ENCODE peak calls at places on chromosome 6, in four cellular contexts. B, J, M and L are unnamed samples.

GRCh38 chr6:4351857-4352669 is 216.7 kb upstream of the ECI2 start:
- DNase-seq in J (no peak), B (peak; percentile 46), M (peak; percentile 59), L (no peak)

GRCh38 chr6:2507638-2508037 is 243.1 kb downstream of the MYLK4 start:
- DNase-seq in B (no peak), M (no peak), J (no peak), L (no peak)

GRCh38 chr6:7313505-7314165 is 636 bp upstream of the SSR1 start:
- DNase-seq in B (peak; percentile 46), M (no peak), J (peak; percentile 28), L (no peak)

GRCh38 chr6:156933201-156934053 is 156.2 kb downstream of the ARID1B start:
- DNase-seq in B (no peak), J (no peak), M (peak; percentile 58), L (no peak)

GRCh38 chr6:33750244-33750991 is 3.7 kb upstream of the IP6K3 start:
- DNase-seq in B (no peak), M (no peak), J (no peak), L (no peak)

GRCh38 chr6:16132909-16133308 is 4.0 kb downstream of the MYLIP start:
- DNase-seq in J (no peak), M (no peak), B (no peak), L (no peak)

GRCh38 chr6:158697798-158698197 is 47.9 kb downstream of the SYTL3 start:
- DNase-seq in J (no peak), M (no peak), B (no peak), L (no peak)

GRCh38 chr6:157534134-157534871 is 153.3 kb downstream of the ZDHHC14 start:
- DNase-seq in B (no peak), M (no peak), J (no peak), L (no peak)

GRCh38 chr6:44000164-44000842 is 126.9 kb downstream of the MRPL14 start:
- DNase-seq in J (peak; percentile 94), M (peak; percentile 83), B (peak; percentile 14), L (no peak)

GRCh38 chr6:117309069-117309468 is 43.7 kb downstream of the VGLL2 start:
- DNase-seq in J (no peak), B (no peak), M (no peak), L (no peak)

GRCh38 chr6:169620171-169621125 is 81.4 kb downstream of the WDR27 start:
- DNase-seq in B (no peak), M (no peak), J (no peak), L (no peak)

GRCh38 chr6:64459411-64459810 is 823.8 kb downstream of the PHF3 start:
- DNase-seq in M (no peak), J (no peak), B (no peak), L (no peak)

GRCh38 chr6:33925869-33926268 is 122.1 kb upstream of the MLN start:
- DNase-seq in B (no peak), J (no peak), M (no peak), L (no peak)

GRCh38 chr6:12137480-12137879 is 125.4 kb downstream of the HIVEP1 start:
- DNase-seq in B (peak; percentile 28), J (no peak), M (peak; percentile 54), L (no peak)

GRCh38 chr6:143119260-143119659 is 58.6 kb downstream of the AIG1 start:
- DNase-seq in B (no peak), M (no peak), J (no peak), L (no peak)

GRCh38 chr6:46320505-46320904 is 149.7 kb upstream of the ENPP5 start:
- DNase-seq in B (no peak), M (no peak), J (no peak), L (no peak)

GRCh38 chr6:1267057-1267732 is 44.7 kb upstream of the FOXQ1 start:
- DNase-seq in M (no peak), J (no peak), B (no peak), L (no peak)

GRCh38 chr6:9523462-9523861 is 891.4 kb downstream of the TFAP2A start:
- DNase-seq in B (no peak), M (no peak), J (no peak), L (no peak)

GRCh38 chr6:15329154-15329781 is 83.4 kb downstream of the JARID2 start:
- DNase-seq in M (no peak), B (no peak), J (no peak), L (no peak)

GRCh38 chr6:36912583-36912982 is 26.8 kb downstream of the C6orf89 start:
- DNase-seq in B (no peak), M (no peak), J (peak; percentile 90), L (no peak)

GRCh38 chr6:89669002-89669401 is 30.5 kb upstream of the LYRM2 start:
- DNase-seq in J (no peak), B (no peak), M (no peak), L (no peak)

GRCh38 chr6:3085074-3085473 is 16.8 kb downstream of the RIPK1 start:
- DNase-seq in J (no peak), M (no peak), B (no peak), L (no peak)

GRCh38 chr6:22880686-22881433 is 311.5 kb downstream of the HDGFL1 start:
- DNase-seq in J (no peak), B (no peak), M (no peak), L (no peak)

GRCh38 chr6:108541843-108542795 is 18.6 kb upstream of the FOXO3 start:
- DNase-seq in J (peak; percentile 84), B (peak; percentile 71), M (peak; percentile 67), L (no peak)

GRCh38 chr6:2197177-2197671 is 48.2 kb downstream of the GMDS start:
- DNase-seq in J (no peak), M (no peak), B (no peak), L (no peak)

GRCh38 chr6:72811971-72812421 is 190.1 kb downstream of the KCNQ5 start:
- DNase-seq in J (no peak), B (no peak), M (no peak), L (no peak)

GRCh38 chr6:70673601-70674000 is 5.9 kb downstream of the SMAP1 start:
- DNase-seq in J (no peak), B (no peak), M (no peak), L (no peak)

GRCh38 chr6:73519943-73520687 is 717 bp downstream of the EEF1A1 start:
- DNase-seq in B (peak; percentile 80), J (peak; percentile 76), M (peak; percentile 76), L (peak; percentile 79)

GRCh38 chr6:30862156-30862875 is 22.0 kb upstream of the DDR1 start:
- DNase-seq in M (no peak), J (no peak), B (no peak), L (no peak)

GRCh38 chr6:164152611-164153010 is 738.1 kb downstream of the QKI start:
- DNase-seq in M (no peak), J (no peak), B (no peak), L (no peak)

GRCh38 chr6:149864578-149865535 is 698 bp upstream of the LRP11 start:
- DNase-seq in M (no peak), B (no peak), J (peak; percentile 48), L (no peak)

GRCh38 chr6:21109421-21110178 is 484.0 kb upstream of the SOX4 start:
- DNase-seq in J (no peak), M (no peak), B (no peak), L (no peak)

GRCh38 chr6:25318589-25318988 is 39.4 kb downstream of the CARMIL1 start:
- DNase-seq in B (no peak), J (no peak), M (no peak), L (no peak)

GRCh38 chr6:80767808-80768207 is 661.3 kb downstream of the BCKDHB start:
- DNase-seq in J (no peak), M (peak; percentile 44), B (no peak), L (no peak)

GRCh38 chr6:94673251-94673650 is 904.1 kb upstream of the MANEA start:
- DNase-seq in M (no peak), J (no peak), B (no peak), L (no peak)

GRCh38 chr6:27275025-27275956 is 27.8 kb downstream of the PRSS16 start:
- DNase-seq in J (no peak), M (no peak), B (no peak), L (no peak)

GRCh38 chr6:127641905-127642304 is 64.9 kb downstream of the C6orf58 start:
- DNase-seq in J (peak; percentile 16), M (no peak), B (no peak), L (no peak)

GRCh38 chr6:35508542-35508941 is 4.2 kb downstream of the TULP1 start:
- DNase-seq in B (no peak), J (no peak), M (no peak), L (no peak)
- TF ChIP-seq CTCF in B (no peak), J (no peak), M (no peak), L (no peak)

GRCh38 chr6:155315516-155315871 is 1.2 kb upstream of the TFB1M start:
- DNase-seq in B (no peak), J (no peak), M (no peak), L (no peak)

GRCh38 chr6:155314773-155315515 is 660 bp upstream of the TFB1M start:
- DNase-seq in B (no peak), J (no peak), M (peak; percentile 70), L (no peak)

GRCh38 chr6:155319902-155320301 is 5.6 kb upstream of the TFB1M start:
- DNase-seq in J (no peak), B (no peak), M (no peak), L (no peak)

GRCh38 chr6:155316419-155316818 is 2.1 kb upstream of the TFB1M start:
- DNase-seq in M (no peak), B (no peak), J (no peak), L (no peak)

GRCh38 chr6:155317186-155317585 is 2.9 kb upstream of the TFB1M start:
- DNase-seq in B (no peak), J (no peak), M (no peak), L (no peak)
- TF ChIP-seq CTCF in B (no peak), J (peak; percentile 18), M (no peak), L (peak; percentile 47)

GRCh38 chr6:167842457-167842856 is 15.7 kb downstream of the AFDN start:
- DNase-seq in B (no peak), J (no peak), M (no peak), L (no peak)
- TF ChIP-seq CTCF in B (no peak), J (no peak), M (no peak), L (no peak)

GRCh38 chr6:19934996-19935591 is 97.9 kb downstream of the ID4 start:
- DNase-seq in B (no peak), M (no peak), J (no peak), L (no peak)
- TF ChIP-seq CTCF in B (no peak), M (no peak), J (no peak), L (no peak)

GRCh38 chr6:133889557-133890301 is 816 bp downstream of the TCF21 start:
- DNase-seq in M (no peak), J (no peak), B (peak; percentile 78), L (no peak)
- TF ChIP-seq CTCF in M (no peak), J (no peak), B (no peak), L (no peak)

DNA sequence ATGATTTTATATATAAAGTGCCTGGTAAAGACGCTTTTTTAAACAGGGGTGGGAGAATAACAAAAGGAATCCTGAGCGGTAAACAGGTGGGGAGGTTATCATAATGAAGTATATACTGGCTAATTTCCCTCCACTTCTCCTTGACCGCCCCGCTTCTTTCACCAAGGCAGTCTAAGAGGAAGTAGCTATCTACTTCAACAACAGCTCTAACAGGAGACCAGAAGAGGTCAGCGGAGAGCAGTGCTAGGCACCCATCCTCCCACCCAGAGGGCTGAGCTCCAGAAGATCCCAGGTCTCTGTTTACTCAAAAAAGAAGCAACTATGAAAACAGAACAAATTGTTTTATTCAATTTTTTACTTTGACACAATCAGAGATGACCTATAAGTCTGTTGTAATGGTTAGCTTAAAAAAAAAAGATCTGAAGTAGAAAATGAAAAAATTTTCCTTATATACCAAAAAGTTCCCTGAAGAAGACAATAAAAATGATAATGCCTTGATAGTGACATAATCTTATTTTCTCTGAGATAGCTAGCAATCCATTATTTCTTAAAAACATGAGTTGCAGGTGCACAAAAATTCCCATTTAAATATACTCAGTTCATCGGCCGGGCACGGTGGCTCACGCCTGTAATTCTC is 141.1 kb downstream of the PDSS2 start:
- DNase-seq in J (peak; percentile 63), B (peak; percentile 41), M (peak; percentile 62), L (no peak)
- TF ChIP-seq CTCF in J (peak; percentile 83), B (no peak), M (no peak), L (peak; percentile 74)